ENCODE peak calls at places on chromosomes 16 and 17, in seven cellular contexts. One of them, this sample, is unnamed.

GRCh38 chr16:85717393-85718152 is 28.8 kb upstream of the GINS2 start:
- DNase-seq in HCEC 1CT: peak
- DNase-seq in body of pancreas: peak
- DNase-seq in colonic mucosa: peak
- DNase-seq in right cardiac atrium: peak
- DNase-seq in cardiac fibroblast: peak
- DNase-seq in NCI-H226: no peak
- DNase-seq in this sample: peak

GRCh38 chr16:30115238-30115637 is 1.9 kb upstream of the GDPD3 start:
- DNase-seq in HCEC 1CT: no peak
- DNase-seq in body of pancreas: peak
- DNase-seq in colonic mucosa: peak
- DNase-seq in right cardiac atrium: no peak
- DNase-seq in cardiac fibroblast: no peak
- DNase-seq in NCI-H226: no peak
- DNase-seq in this sample: peak

GRCh38 chr16:30895592-30896202 is 717 bp upstream of the CTF1 start:
- DNase-seq in HCEC 1CT: no peak
- DNase-seq in body of pancreas: no peak
- DNase-seq in colonic mucosa: no peak
- DNase-seq in right cardiac atrium: no peak
- DNase-seq in cardiac fibroblast: no peak
- DNase-seq in NCI-H226: no peak
- DNase-seq in this sample: no peak

GRCh38 chr17:21218101-21218500 is 4.1 kb upstream of the TMEM11 start:
- DNase-seq in HCEC 1CT: no peak
- DNase-seq in body of pancreas: no peak
- DNase-seq in colonic mucosa: no peak
- DNase-seq in right cardiac atrium: no peak
- DNase-seq in cardiac fibroblast: no peak
- DNase-seq in NCI-H226: peak
- DNase-seq in this sample: no peak

GRCh38 chr17:77451894-77452852 is 311.4 kb downstream of the SEC14L1 start:
- DNase-seq in HCEC 1CT: peak
- DNase-seq in body of pancreas: peak
- DNase-seq in colonic mucosa: peak
- DNase-seq in right cardiac atrium: peak
- DNase-seq in cardiac fibroblast: peak
- DNase-seq in NCI-H226: no peak
- DNase-seq in this sample: peak

GRCh38 chr16:31298958-31299357 is 39.2 kb downstream of the ITGAM start:
- DNase-seq in HCEC 1CT: no peak
- DNase-seq in body of pancreas: no peak
- DNase-seq in colonic mucosa: no peak
- DNase-seq in right cardiac atrium: no peak
- DNase-seq in cardiac fibroblast: peak
- DNase-seq in NCI-H226: no peak
- DNase-seq in this sample: no peak

GRCh38 chr17:43398724-43399595 is at the start of gene ARL4D:
- DNase-seq in HCEC 1CT: peak
- DNase-seq in body of pancreas: peak
- DNase-seq in colonic mucosa: peak
- DNase-seq in right cardiac atrium: peak
- DNase-seq in cardiac fibroblast: peak
- DNase-seq in NCI-H226: peak
- DNase-seq in this sample: peak

GRCh38 chr17:32819035-32819434 is 57.9 kb downstream of the MYO1D start:
- DNase-seq in HCEC 1CT: peak
- DNase-seq in body of pancreas: no peak
- DNase-seq in colonic mucosa: no peak
- DNase-seq in right cardiac atrium: no peak
- DNase-seq in cardiac fibroblast: peak
- DNase-seq in NCI-H226: no peak
- DNase-seq in this sample: no peak

GRCh38 chr17:31327534-31328526 is 6.4 kb upstream of the EVI2A start:
- DNase-seq in HCEC 1CT: peak
- DNase-seq in body of pancreas: no peak
- DNase-seq in colonic mucosa: no peak
- DNase-seq in right cardiac atrium: no peak
- DNase-seq in cardiac fibroblast: peak
- DNase-seq in NCI-H226: peak
- DNase-seq in this sample: no peak

GRCh38 chr17:33499025-33499424 is 205.9 kb upstream of the ASIC2 start:
- DNase-seq in HCEC 1CT: no peak
- DNase-seq in body of pancreas: no peak
- DNase-seq in colonic mucosa: no peak
- DNase-seq in right cardiac atrium: no peak
- DNase-seq in cardiac fibroblast: no peak
- DNase-seq in NCI-H226: no peak
- DNase-seq in this sample: no peak

GRCh38 chr17:58913971-58914769 is 158.5 kb downstream of the PPM1E start:
- DNase-seq in HCEC 1CT: peak
- DNase-seq in body of pancreas: no peak
- DNase-seq in colonic mucosa: no peak
- DNase-seq in right cardiac atrium: no peak
- DNase-seq in cardiac fibroblast: peak
- DNase-seq in NCI-H226: peak
- DNase-seq in this sample: no peak

GRCh38 chr16:56625140-56625942 is at the start of gene MT1E:
- DNase-seq in HCEC 1CT: peak
- DNase-seq in body of pancreas: peak
- DNase-seq in colonic mucosa: peak
- DNase-seq in right cardiac atrium: peak
- DNase-seq in cardiac fibroblast: peak
- DNase-seq in NCI-H226: peak
- DNase-seq in this sample: peak

GRCh38 chr17:51703364-51704341 is 443.3 kb downstream of the UTP18 start:
- DNase-seq in HCEC 1CT: no peak
- DNase-seq in body of pancreas: peak
- DNase-seq in colonic mucosa: no peak
- DNase-seq in right cardiac atrium: peak
- DNase-seq in cardiac fibroblast: peak
- DNase-seq in NCI-H226: no peak
- DNase-seq in this sample: peak

GRCh38 chr16:4032768-4033167 is 83.5 kb downstream of the ADCY9 start:
- DNase-seq in HCEC 1CT: no peak
- DNase-seq in body of pancreas: peak
- DNase-seq in colonic mucosa: peak
- DNase-seq in right cardiac atrium: peak
- DNase-seq in cardiac fibroblast: no peak
- DNase-seq in NCI-H226: no peak
- DNase-seq in this sample: peak

GRCh38 chr17:76005263-76006149 is 4.9 kb downstream of the CDK3 start:
- DNase-seq in HCEC 1CT: peak
- DNase-seq in body of pancreas: peak
- DNase-seq in colonic mucosa: peak
- DNase-seq in right cardiac atrium: peak
- DNase-seq in cardiac fibroblast: peak
- DNase-seq in NCI-H226: peak
- DNase-seq in this sample: peak

GRCh38 chr16:87671221-87671620 is 68.9 kb downstream of the JPH3 start:
- DNase-seq in HCEC 1CT: no peak
- DNase-seq in body of pancreas: no peak
- DNase-seq in colonic mucosa: no peak
- DNase-seq in right cardiac atrium: no peak
- DNase-seq in cardiac fibroblast: no peak
- DNase-seq in NCI-H226: no peak
- DNase-seq in this sample: no peak

GRCh38 chr16:15434425-15435215 is at the start of gene BMERB1:
- DNase-seq in HCEC 1CT: peak
- DNase-seq in body of pancreas: peak
- DNase-seq in colonic mucosa: peak
- DNase-seq in right cardiac atrium: peak
- DNase-seq in cardiac fibroblast: peak
- DNase-seq in NCI-H226: no peak
- DNase-seq in this sample: peak

This sample was measured in stomach.